ENCODE peak calls at places on chromosomes 1 and 21, in six cellular contexts. F, X, R, C, M and W are unnamed samples.

GRCh38 chr1:200364121-200364759 is 45.6 kb downstream of the ZNF281 start:
- DNase-seq in X (no peak), C (no peak), R (no peak), F (no peak), M (no peak), W (peak; percentile 73)

GRCh38 chr1:54884135-54884586 is 2.8 kb downstream of the DHCR24 start:
- DNase-seq in R (no peak), C (no peak), M (no peak), F (no peak), X (peak; percentile 37), W (no peak)

GRCh38 chr1:59366352-59366751 is 69.5 kb downstream of the FGGY start:
- DNase-seq in M (no peak), R (no peak), C (no peak), F (no peak), X (no peak), W (no peak)

GRCh38 chr1:178055093-178055492 is 38.8 kb upstream of the RASAL2 start:
- DNase-seq in X (no peak), C (peak; percentile 63), R (no peak), F (no peak), M (no peak), W (peak; percentile 30)

GRCh38 chr1:203675596-203676347 is 49.1 kb downstream of the ATP2B4 start:
- DNase-seq in F (no peak), M (no peak), X (no peak), C (no peak), R (no peak), W (no peak)

GRCh38 chr21:27366846-27367245 is 400.0 kb upstream of the ADAMTS5 start:
- DNase-seq in F (no peak), R (no peak), C (no peak), X (no peak), M (no peak), W (no peak)

GRCh38 chr1:3034728-3035610 is 13.7 kb downstream of the ACTRT2 start:
- DNase-seq in X (no peak), F (no peak), R (no peak), C (no peak), M (no peak), W (no peak)

GRCh38 chr1:227092054-227092453 is 152.0 kb downstream of the COQ8A start:
- DNase-seq in M (no peak), X (no peak), R (no peak), C (no peak), F (no peak), W (no peak)

GRCh38 chr1:219179293-219179692 is 5.6 kb downstream of the LYPLAL1 start:
- DNase-seq in F (no peak), R (no peak), C (no peak), M (no peak), X (no peak), W (no peak)

GRCh38 chr1:118927826-118928225 is 60.3 kb downstream of the TBX15 start:
- DNase-seq in R (no peak), X (peak; percentile 61), M (no peak), F (no peak), C (no peak), W (no peak)

GRCh38 chr1:54808443-54809207 is 7.5 kb upstream of the TTC22 start:
- DNase-seq in R (no peak), F (no peak), C (no peak), M (peak; percentile 61), X (no peak), W (no peak)

GRCh38 chr1:31064115-31064514 is 1.4 kb downstream of the PUM1 start:
- DNase-seq in R (no peak), X (no peak), F (no peak), M (no peak), C (no peak), W (no peak)

GRCh38 chr1:184965889-184966860 is 8.1 kb downstream of the NIBAN1 start:
- DNase-seq in C (no peak), R (no peak), X (no peak), M (no peak), F (no peak), W (no peak)

GRCh38 chr1:162062542-162063015 is 6.9 kb upstream of the NOS1AP start:
- DNase-seq in R (no peak), X (peak; percentile 50), F (peak; percentile 65), M (peak; percentile 61), C (peak; percentile 43), W (no peak)